ENCODE peak calls at places on chromosomes 3 and 15, in nine cellular contexts. G is fibroblast of lung; F is RPMI7951; U is heart left ventricle; K is activated naive CD4-positive, alpha-beta T cell; T is ascending aorta; H is adrenal gland; L is glutamatergic neuron; X is naive thymus-derived CD8-positive, alpha-beta T cell. Q is an unnamed sample.

GRCh38 chr15:66043264-66043663 is 174.0 kb downstream of the RAB11A start:
- DNase-seq in G (no peak), F (no peak), U (no peak), K (no peak), T (no peak), H (no peak), L (no peak), X (no peak), Q (no peak)

GRCh38 chr15:33022629-33023028 is 171.9 kb downstream of the FMN1 start:
- DNase-seq in G (peak; percentile 67), F (peak; percentile 88), U (peak; percentile 75), K (no peak), T (no peak), H (peak; percentile 27), L (no peak), X (no peak), Q (no peak)

GRCh38 chr3:12356175-12356574 is 67.3 kb downstream of the PPARG start:
- DNase-seq in G (no peak), F (no peak), U (no peak), K (no peak), T (no peak), H (no peak), L (no peak), X (no peak), Q (no peak)

GRCh38 chr3:50266808-50267207 is 2.1 kb upstream of the SEMA3B start:
- DNase-seq in G (no peak), F (no peak), U (no peak), K (no peak), T (no peak), H (peak; percentile 21), L (no peak), X (no peak), Q (no peak)

GRCh38 chr15:25810631-25811077 is 52.5 kb downstream of the ATP10A start:
- DNase-seq in G (peak; percentile 70), F (no peak), U (no peak), K (no peak), T (no peak), H (no peak), L (no peak), X (peak; percentile 34), Q (no peak)

GRCh38 chr15:71106802-71107500 is 8.3 kb upstream of the THSD4 start:
- DNase-seq in G (no peak), F (peak; percentile 90), U (no peak), K (no peak), T (no peak), H (no peak), L (no peak), X (no peak), Q (no peak)

GRCh38 chr15:48021336-48022086 is 99.3 kb upstream of the SLC24A5 start:
- DNase-seq in G (peak; percentile 41), F (no peak), U (no peak), K (no peak), T (no peak), H (no peak), L (no peak), X (no peak), Q (no peak)

GRCh38 chr15:91694829-91695205 is 158.7 kb upstream of the SLCO3A1 start:
- DNase-seq in G (peak; percentile 61), F (peak; percentile 61), U (peak; percentile 71), K (no peak), T (peak; percentile 81), H (peak; percentile 53), L (no peak), X (no peak), Q (peak; percentile 15)

GRCh38 chr15:79644091-79644490 is 212.0 kb downstream of the MINAR1 start:
- DNase-seq in G (peak; percentile 84), F (peak; percentile 80), U (no peak), K (no peak), T (no peak), H (no peak), L (no peak), X (no peak), Q (peak; percentile 24)

GRCh38 chr3:139123377-139124095 is 78.8 kb upstream of the PRR23C start:
- DNase-seq in G (no peak), F (no peak), U (no peak), K (no peak), T (peak; percentile 28), H (no peak), L (no peak), X (no peak), Q (no peak)

GRCh38 chr15:98599911-98600685 is 48.2 kb upstream of the IGF1R start:
- DNase-seq in G (peak; percentile 70), F (peak; percentile 43), U (peak; percentile 24), K (peak; percentile 11), T (no peak), H (peak; percentile 54), L (no peak), X (peak; percentile 33), Q (peak; percentile 11)

GRCh38 chr3:183387797-183388196 is 40.6 kb downstream of the MCF2L2 start:
- DNase-seq in G (no peak), F (no peak), U (no peak), K (no peak), T (no peak), H (no peak), L (no peak), X (no peak), Q (no peak)

GRCh38 chr3:123884258-123884831 is at the start of gene MYLK:
- DNase-seq in G (peak; percentile 98), F (peak; percentile 99), U (peak; percentile 72), K (no peak), T (peak; percentile 95), H (peak; percentile 79), L (peak; percentile 95), X (no peak), Q (peak; percentile 84)

GRCh38 chr3:196763179-196763578 is 23.5 kb downstream of the PAK2 start:
- DNase-seq in G (no peak), F (no peak), U (no peak), K (no peak), T (no peak), H (no peak), L (no peak), X (no peak), Q (no peak)